ENCODE peak calls at places on chromosome 12, in nine cellular contexts. D is thoracic aorta, J is cardiac fibroblast, W is heart right ventricle, H is GM12878, I is adrenal gland, K is tibial artery, M is AG04450, Q is heart left ventricle. B is an unnamed sample.

GRCh38 chr12:56773113-56773512 is 10.0 kb downstream of the HSD17B6 start:
- DNase-seq in M (no peak), I (no peak), H (no peak), K (no peak), D (no peak), W (no peak), Q (no peak), J (no peak), B (no peak)

GRCh38 chr12:51368640-51369517 is 22.3 kb downstream of the GALNT6 start:
- DNase-seq in Q (peak; percentile 78), W (peak; percentile 17), H (peak; percentile 95), K (no peak), J (peak; percentile 61), D (no peak), M (no peak), I (no peak), B (peak; percentile 20)

GRCh38 chr12:105954891-105955607 is 183.7 kb downstream of the NUAK1 start:
- DNase-seq in K (no peak), Q (no peak), H (no peak), I (no peak), W (no peak), J (no peak), D (no peak), M (no peak), B (no peak)

GRCh38 chr12:98744692-98745091 is 99.6 kb downstream of the APAF1 start:
- DNase-seq in I (no peak), W (no peak), D (no peak), J (peak; percentile 43), H (no peak), Q (no peak), K (no peak), M (no peak), B (no peak)

GRCh38 chr12:10130042-10130441 is at the start of gene CLEC7A:
- DNase-seq in J (no peak), K (no peak), D (no peak), M (no peak), I (no peak), Q (no peak), W (no peak), H (peak; percentile 73), B (no peak)

GRCh38 chr12:132561784-132562156 is 48.6 kb downstream of the LRCOL1 start:
- DNase-seq in I (no peak), W (no peak), Q (no peak), H (no peak), M (no peak), K (no peak), D (no peak), J (no peak), B (no peak)

GRCh38 chr12:112198120-112198733 is 72.9 kb downstream of the TRAFD1 start:
- DNase-seq in Q (no peak), H (no peak), W (peak; percentile 35), D (no peak), I (peak; percentile 33), J (peak; percentile 71), M (no peak), K (no peak), B (peak; percentile 41)

GRCh38 chr12:66176525-66176924 is 6.7 kb upstream of the TMBIM4 start:
- DNase-seq in M (no peak), J (peak; percentile 25), W (no peak), I (no peak), Q (no peak), K (no peak), H (no peak), D (no peak), B (no peak)

GRCh38 chr12:116039081-116039480 is 238.4 kb downstream of the MED13L start:
- DNase-seq in W (no peak), J (no peak), H (no peak), D (no peak), I (no peak), K (no peak), M (no peak), Q (no peak), B (no peak)

GRCh38 chr12:110046451-110047187 is 1.7 kb downstream of the C12orf76 start:
- DNase-seq in J (no peak), H (no peak), I (no peak), W (no peak), D (no peak), Q (no peak), K (no peak), M (no peak), B (no peak)

GRCh38 chr12:51388826-51389225 is 2.4 kb downstream of the GALNT6 start:
- DNase-seq in K (no peak), D (no peak), W (no peak), H (no peak), I (no peak), Q (no peak), M (no peak), J (no peak), B (no peak)

GRCh38 chr12:63787306-63787705 is 7.6 kb downstream of the RXYLT1 start:
- DNase-seq in M (no peak), Q (no peak), J (peak; percentile 50), I (no peak), D (no peak), W (no peak), K (no peak), H (no peak), B (no peak)

GRCh38 chr12:3279415-3279780 is 202.2 kb downstream of the TSPAN9 start:
- DNase-seq in K (no peak), W (no peak), H (no peak), M (no peak), I (no peak), J (no peak), D (no peak), Q (no peak), B (no peak)

GRCh38 chr12:122686538-122686937 is 16.6 kb downstream of the HCAR2 start:
- DNase-seq in D (no peak), M (no peak), K (no peak), Q (no peak), I (no peak), J (no peak), W (no peak), H (no peak), B (no peak)

GRCh38 chr12:19205120-19205519 is 75.6 kb downstream of the PLEKHA5 start:
- DNase-seq in Q (no peak), D (no peak), I (no peak), J (no peak), M (no peak), W (no peak), H (no peak), K (no peak), B (no peak)

GRCh38 chr12:60279224-60279623 is 683.4 kb downstream of the SLC16A7 start:
- DNase-seq in Q (no peak), I (no peak), K (no peak), M (peak; percentile 44), W (no peak), D (no peak), H (no peak), J (peak; percentile 55), B (no peak)

GRCh38 chr12:18261273-18261672 is at the start of gene PIK3C2G:
- DNase-seq in Q (no peak), H (no peak), K (no peak), M (no peak), J (no peak), W (no peak), D (no peak), I (no peak), B (no peak)

GRCh38 chr12:56931474-56931978 is 2.7 kb downstream of the SDR9C7 start:
- DNase-seq in J (peak; percentile 82), M (peak; percentile 34), K (no peak), W (no peak), D (no peak), I (no peak), Q (no peak), H (no peak), B (no peak)

GRCh38 chr12:94023879-94024278 is 124.5 kb upstream of the PLXNC1 start:
- DNase-seq in D (no peak), M (no peak), Q (no peak), K (no peak), W (no peak), I (no peak), H (no peak), J (no peak), B (no peak)

GRCh38 chr12:94032368-94032767 is 116.0 kb upstream of the PLXNC1 start:
- DNase-seq in I (no peak), D (no peak), Q (no peak), M (no peak), J (no peak), K (no peak), W (no peak), H (no peak), B (no peak)

GRCh38 chr12:94025730-94026129 is 122.6 kb upstream of the PLXNC1 start:
- DNase-seq in H (no peak), D (no peak), W (no peak), K (no peak), M (no peak), J (no peak), I (peak; percentile 38), Q (no peak), B (no peak)

GRCh38 chr12:94026566-94026965 is 121.8 kb upstream of the PLXNC1 start:
- DNase-seq in J (no peak), M (no peak), W (no peak), I (no peak), H (no peak), K (no peak), Q (no peak), D (no peak), B (no peak)

GRCh38 chr12:94027561-94027960 is 120.8 kb upstream of the PLXNC1 start:
- DNase-seq in D (no peak), J (no peak), Q (no peak), K (no peak), I (no peak), W (no peak), M (no peak), H (no peak), B (no peak)
- TF ChIP-seq CTCF in D (no peak), J (no peak), Q (no peak), K (no peak), I (no peak), W (no peak), M (no peak), H (no peak), B (no peak)

DNA sequence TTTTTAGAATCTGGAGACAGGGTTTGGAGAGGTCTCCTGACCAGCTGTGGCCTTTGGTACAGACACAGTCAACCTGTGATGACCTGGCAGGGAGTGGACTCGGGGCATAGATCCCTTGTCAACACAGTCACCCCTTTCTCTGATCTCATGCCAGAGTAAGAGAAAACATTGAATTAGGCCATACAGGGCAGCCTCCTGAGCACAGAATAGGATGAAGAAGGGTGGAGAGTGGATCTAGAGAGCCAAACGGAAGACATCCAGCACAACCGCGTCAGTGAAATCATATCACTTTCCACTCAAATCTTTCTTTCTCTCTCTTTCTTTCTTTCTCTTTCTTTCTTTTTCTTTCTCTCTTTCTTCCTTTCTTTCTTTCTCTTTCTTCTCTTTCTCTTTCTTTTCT is 145.9 kb upstream of the TBX3 start:
- DNase-seq in J (no peak), K (no peak), D (no peak), H (no peak), M (no peak), I (no peak), W (no peak), Q (no peak), B (no peak)
- H3K4me3 ChIP-seq in J (no peak overlapping the region), K (no peak overlapping the region), D (no peak overlapping the region), H (no peak overlapping the region), M (no peak overlapping the region), I (no peak overlapping the region), W (no peak overlapping the region), Q (no peak overlapping the region), B (no peak overlapping the region)

GRCh38 chr12:53352331-53353258 is 16.4 kb upstream of the SP7 start:
- DNase-seq in D (peak; percentile 34), Q (peak; percentile 78), M (peak; percentile 68), W (peak; percentile 87), I (peak; percentile 86), H (peak; percentile 68), K (peak; percentile 79), J (peak; percentile 93), B (peak; percentile 81)
- TF ChIP-seq CTCF in D (peak; percentile 88), Q (peak; percentile 86), M (peak; percentile 88), W (peak; percentile 88), I (peak; percentile 94), H (peak; percentile 91), K (peak; percentile 92), J (peak; percentile 84), B (peak; percentile 88)

GRCh38 chr12:120650249-120650690 is 9.8 kb downstream of the CABP1 start:
- DNase-seq in D (no peak), W (no peak), J (no peak), I (no peak), M (no peak), Q (no peak), K (no peak), H (no peak), B (no peak)
- H3K4me3 ChIP-seq in D (no peak overlapping the region), W (peak overlapping the region; percentile 52), J (peak overlapping the region; percentile 52), I (no peak overlapping the region), M (no peak overlapping the region), Q (peak overlapping the region; percentile 61), K (peak overlapping the region; percentile 57), H (no peak overlapping the region), B (no peak overlapping the region)

B was measured in astrocyte of the cerebellum.